ENCODE peak calls at places on chromosomes 12 and 14, in ten cellular contexts. L is A549; O is activated T-helper 1 cell treated with Interleukin-2 at 50 U/mL for 16 hours; P is natural killer cell; X is Ammon's horn; U is spleen; G is LoVo; I is HL-60; B is SHP77; M is activated naive CD4-positive, alpha-beta T cell treated with Interleukin-2 at 50 U/mL for 16 hours. A is an unnamed sample.

GRCh38 chr12:75260316-75260715 is 50.7 kb upstream of the KCNC2 start:
- DNase-seq in L (no peak), O (no peak), P (no peak), X (no peak), U (no peak), G (no peak), I (no peak), B (no peak), M (no peak), A (no peak)

GRCh38 chr12:27822076-27822712 is 42.2 kb upstream of the MANSC4 start:
- DNase-seq in L (peak; percentile 11), O (peak; percentile 35), P (no peak), X (no peak), U (no peak), G (no peak), I (peak; percentile 67), B (no peak), M (peak; percentile 79), A (no peak)

GRCh38 chr12:55068416-55069010 is 48.7 kb downstream of the NEUROD4 start:
- DNase-seq in L (peak; percentile 68), O (no peak), P (no peak), X (peak; percentile 49), U (no peak), G (peak; percentile 74), I (peak; percentile 56), B (peak; percentile 60), M (no peak), A (no peak)

GRCh38 chr12:57694459-57695019 is 607 bp downstream of the OS9 start:
- DNase-seq in L (no peak), O (no peak), P (no peak), X (no peak), U (no peak), G (peak; percentile 14), I (no peak), B (peak; percentile 40), M (no peak), A (no peak)

GRCh38 chr12:92505373-92506340 is 197.1 kb upstream of the PLEKHG7 start:
- DNase-seq in L (no peak), O (no peak), P (no peak), X (peak; percentile 74), U (peak; percentile 84), G (no peak), I (peak; percentile 62), B (peak; percentile 35), M (peak; percentile 67), A (no peak)

GRCh38 chr14:75794615-75795038 is 133.6 kb downstream of the TTLL5 start:
- DNase-seq in L (peak; percentile 9), O (no peak), P (no peak), X (peak; percentile 52), U (no peak), G (no peak), I (no peak), B (peak; percentile 9), M (no peak), A (no peak)

GRCh38 chr14:75249958-75250336 is 28.7 kb upstream of the FOS start:
- DNase-seq in L (no peak), O (no peak), P (no peak), X (no peak), U (no peak), G (no peak), I (no peak), B (no peak), M (no peak), A (no peak)

GRCh38 chr12:112964067-112964670 is 14.2 kb upstream of the OAS2 start:
- DNase-seq in L (no peak), O (no peak), P (no peak), X (no peak), U (no peak), G (no peak), I (no peak), B (no peak), M (no peak), A (no peak)

GRCh38 chr14:58771016-58771415 is 133.3 kb downstream of the DACT1 start:
- DNase-seq in L (no peak), O (no peak), P (no peak), X (no peak), U (no peak), G (no peak), I (no peak), B (no peak), M (no peak), A (no peak)

GRCh38 chr12:100303831-100304230 is 36.9 kb downstream of the SCYL2 start:
- DNase-seq in L (no peak), O (no peak), P (peak; percentile 36), X (no peak), U (no peak), G (no peak), I (no peak), B (no peak), M (no peak), A (no peak)

GRCh38 chr12:106790020-106790419 is 15.5 kb downstream of the RIC8B start:
- DNase-seq in L (no peak), O (no peak), P (no peak), X (no peak), U (no peak), G (no peak), I (no peak), B (peak; percentile 7), M (no peak), A (no peak)

GRCh38 chr12:65306603-65307501 is 28.4 kb downstream of the MSRB3 start:
- DNase-seq in L (peak; percentile 49), O (no peak), P (no peak), X (no peak), U (peak; percentile 74), G (peak; percentile 53), I (peak; percentile 37), B (peak; percentile 21), M (no peak), A (no peak)

GRCh38 chr14:36997843-36998242 is 174.6 kb downstream of the SLC25A21 start:
- DNase-seq in L (no peak), O (no peak), P (no peak), X (no peak), U (no peak), G (no peak), I (no peak), B (no peak), M (no peak), A (no peak)

GRCh38 chr14:61197416-61197815 is 83.7 kb downstream of the TMEM30B start:
- DNase-seq in L (no peak), O (no peak), P (no peak), X (no peak), U (no peak), G (no peak), I (no peak), B (no peak), M (no peak), A (no peak)

GRCh38 chr12:111585619-111586135 is 13.4 kb downstream of the ATXN2 start:
- DNase-seq in L (no peak), O (no peak), P (no peak), X (no peak), U (no peak), G (no peak), I (peak; percentile 8), B (no peak), M (no peak), A (no peak)

GRCh38 chr12:51752490-51752889 is 96.0 kb downstream of the FIGNL2 start:
- DNase-seq in L (peak; percentile 46), O (no peak), P (no peak), X (peak; percentile 93), U (no peak), G (no peak), I (no peak), B (no peak), M (no peak), A (no peak)

GRCh38 chr12:91778938-91779400 is 366.7 kb downstream of the BTG1 start:
- DNase-seq in L (peak; percentile 96), O (peak; percentile 6), P (no peak), X (no peak), U (no peak), G (peak; percentile 98), I (peak; percentile 15), B (no peak), M (peak; percentile 53), A (no peak)

GRCh38 chr12:65938807-65939206 is 114.5 kb downstream of the HMGA2 start:
- DNase-seq in L (no peak), O (no peak), P (no peak), X (no peak), U (no peak), G (no peak), I (no peak), B (no peak), M (no peak), A (no peak)

GRCh38 chr12:132133952-132134652 is 10.0 kb downstream of the DDX51 start:
- DNase-seq in L (peak; percentile 39), O (no peak), P (no peak), X (no peak), U (peak; percentile 69), G (no peak), I (no peak), B (peak; percentile 92), M (no peak), A (peak; percentile 77)

GRCh38 chr12:14558377-14559051 is 9.2 kb downstream of the PLBD1 start:
- DNase-seq in L (no peak), O (no peak), P (no peak), X (no peak), U (no peak), G (peak; percentile 77), I (peak; percentile 86), B (no peak), M (no peak), A (no peak)

GRCh38 chr14:32571995-32572866 is 243.1 kb downstream of the AKAP6 start:
- DNase-seq in L (no peak), O (no peak), P (no peak), X (no peak), U (no peak), G (no peak), I (no peak), B (no peak), M (no peak), A (no peak)

GRCh38 chr12:96687719-96688118 is 198.3 kb downstream of the CFAP54 start:
- DNase-seq in L (no peak), O (no peak), P (no peak), X (no peak), U (no peak), G (no peak), I (no peak), B (no peak), M (no peak), A (no peak)

GRCh38 chr14:33794791-33795300 is 156.0 kb downstream of the EGLN3 start:
- DNase-seq in L (no peak), O (no peak), P (no peak), X (no peak), U (no peak), G (no peak), I (no peak), B (no peak), M (no peak), A (no peak)

GRCh38 chr12:47004634-47005033 is 74.8 kb upstream of the PCED1B start:
- DNase-seq in L (no peak), O (no peak), P (no peak), X (no peak), U (no peak), G (no peak), I (no peak), B (no peak), M (no peak), A (no peak)

A was measured in suprapubic skin.